ENCODE peak calls at places on chromosomes 2 and 18, in five cellular contexts. K is tibial artery; V is GM12878; I is neural progenitor cell; U is naive thymus-derived CD4-positive, alpha-beta T cell. S is an unnamed sample.

GRCh38 chr2:240874715-240875227 is 6.1 kb downstream of the AGXT start:
- DNase-seq in K (no peak), U (no peak), I (no peak), V (no peak), S (no peak)

GRCh38 chr2:49770919-49771318 is 616.6 kb upstream of the FSHR start:
- DNase-seq in U (no peak), V (no peak), I (peak; percentile 80), K (no peak), S (peak; percentile 93)

GRCh38 chr18:31610841-31611240 is 19.2 kb downstream of the TTR start:
- DNase-seq in K (no peak), U (no peak), I (peak; percentile 76), V (no peak), S (peak; percentile 91)

GRCh38 chr2:181575650-181576025 is 81.3 kb downstream of the CERKL start:
- DNase-seq in I (no peak), K (no peak), U (no peak), V (no peak), S (no peak)

GRCh38 chr2:234792566-234792965 is 159.3 kb upstream of the SH3BP4 start:
- DNase-seq in U (no peak), V (no peak), K (no peak), I (peak; percentile 70), S (no peak)

GRCh38 chr18:50869150-50869549 is 9.8 kb upstream of the ME2 start:
- DNase-seq in K (no peak), I (no peak), U (no peak), V (no peak), S (no peak)

GRCh38 chr2:44715671-44716077 is 225.8 kb upstream of the SIX3 start:
- DNase-seq in V (no peak), I (peak; percentile 72), U (no peak), K (no peak), S (peak; percentile 68)

GRCh38 chr2:121368155-121368554 is 83.2 kb upstream of the TFCP2L1 start:
- DNase-seq in V (no peak), I (no peak), U (no peak), K (no peak), S (no peak)

GRCh38 chr2:135043345-135043744 is 3.9 kb downstream of the MAP3K19 start:
- DNase-seq in K (no peak), U (no peak), V (no peak), I (no peak), S (peak; percentile 57)

DNA sequence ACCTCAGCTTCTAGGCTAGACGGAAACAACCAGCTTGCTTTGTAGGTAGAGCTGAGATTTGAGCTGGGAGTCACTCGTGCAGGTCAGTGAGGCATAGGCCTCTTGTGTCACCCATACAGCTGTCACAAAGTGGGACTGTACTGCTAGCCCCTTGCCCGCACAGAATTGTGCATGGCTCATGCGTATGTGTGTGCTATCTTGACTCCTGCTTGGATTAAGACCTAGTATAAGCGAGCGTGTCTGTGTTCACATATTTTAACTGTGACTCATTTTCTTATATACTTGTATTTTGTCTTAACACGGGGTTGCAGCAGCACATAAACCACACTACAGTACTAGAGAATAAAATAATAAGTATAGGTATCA is 20.1 kb downstream of the CEP68 start:
- DNase-seq in V (no peak), U (no peak), K (no peak), I (no peak), S (no peak)
- H3K27ac ChIP-seq in V (no peak overlapping the region), U (no peak overlapping the region), K (peak overlapping the region; percentile 53), I (no peak overlapping the region), S (no peak overlapping the region)

DNA sequence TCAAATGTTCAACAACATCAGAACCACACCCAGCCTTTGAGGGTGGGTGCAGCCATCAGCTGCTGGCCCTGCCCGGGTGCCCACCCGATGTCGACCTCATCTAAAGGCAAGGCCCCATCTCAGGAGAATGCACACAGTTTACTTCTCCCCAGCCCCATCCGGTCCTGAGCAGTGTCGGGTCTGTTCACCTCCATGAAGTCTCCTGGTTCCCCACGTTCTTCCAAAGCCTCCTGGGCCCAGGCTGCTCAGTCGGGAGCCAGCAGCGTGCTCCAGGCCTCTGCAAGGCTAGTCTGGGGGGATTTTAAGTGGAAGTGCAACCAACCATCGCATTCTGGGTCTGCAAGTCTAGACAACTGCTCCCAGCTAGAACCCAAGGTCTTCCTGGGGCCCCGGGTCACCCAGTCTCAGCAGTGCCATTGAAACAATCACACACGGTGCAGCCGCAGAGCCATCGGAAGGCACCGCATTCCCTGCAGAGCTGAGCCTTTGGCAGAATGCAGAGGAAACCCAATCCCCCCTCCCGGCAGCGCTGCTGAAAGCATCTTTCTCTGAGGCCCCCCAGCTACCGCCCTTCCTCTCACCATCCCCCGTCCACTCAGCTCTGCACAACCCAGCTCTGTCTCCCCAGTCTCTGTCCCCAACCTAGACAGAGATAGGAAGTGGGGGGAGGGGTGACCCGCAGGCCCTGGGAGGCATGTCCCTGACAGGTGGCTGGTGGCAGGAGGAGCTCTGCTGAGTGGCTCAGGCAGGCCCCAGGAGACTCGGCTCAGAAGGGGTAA is 8.5 kb downstream of the ESPNL start:
- DNase-seq in I (peak; percentile 71), K (peak; percentile 15), V (peak; percentile 43), U (no peak), S (peak; percentile 79)
- H3K4me3 ChIP-seq in I (peak overlapping the region; percentile 27), K (no peak overlapping the region), V (peak overlapping the region; percentile 26), U (no peak overlapping the region), S (no peak overlapping the region)

DNA sequence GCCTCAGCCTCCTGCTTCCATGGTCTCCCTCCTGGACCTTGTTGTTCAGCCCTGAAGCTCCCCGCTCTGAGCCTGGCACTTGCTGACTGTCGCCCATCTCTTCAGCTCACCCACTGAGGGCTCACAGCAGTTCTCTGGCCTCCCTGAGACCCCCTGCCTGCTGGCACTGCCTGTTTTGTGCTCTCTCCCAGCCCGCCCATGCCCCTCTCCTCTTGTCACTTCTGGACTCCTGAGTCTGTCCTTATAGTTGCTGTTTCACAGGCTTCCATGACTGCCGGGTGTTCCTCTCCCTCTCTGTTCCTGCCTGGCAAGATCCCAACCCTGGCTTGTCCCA is 110.5 kb downstream of the CEP192 start:
- DNase-seq in V (no peak), K (no peak), U (no peak), I (no peak), S (no peak)
- H3K36me3 ChIP-seq in V (peaks cover 33% of the 10 kb centered on the region), K (peaks cover 80% of the 10 kb centered on the region), U (peaks cover 83% of the 10 kb centered on the region), I (peaks cover 28% of the 10 kb centered on the region), S (peaks cover 86% of the 10 kb centered on the region)

DNA sequence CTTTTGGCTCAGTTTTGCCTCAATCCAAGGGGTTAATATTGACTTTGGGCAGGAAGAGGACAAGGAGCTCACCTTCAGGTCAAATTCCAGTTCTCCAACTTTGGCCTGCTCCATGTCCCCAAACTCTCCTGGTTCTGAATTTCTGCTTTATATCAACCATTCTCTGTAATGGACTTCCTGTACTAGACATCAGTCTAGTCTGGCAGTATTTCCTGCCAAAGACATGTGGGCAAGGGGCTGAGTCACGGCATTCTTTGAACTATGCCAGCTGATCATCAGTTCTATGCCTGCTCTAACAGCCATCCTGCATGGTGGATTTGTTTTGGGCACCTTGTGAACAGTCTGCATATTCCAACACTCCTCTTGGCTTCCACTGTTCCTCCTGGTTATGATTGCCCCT is 199.4 kb downstream of the ZEB2 start:
- DNase-seq in K (peak; percentile 24), V (no peak), U (peak; percentile 18), I (no peak), S (no peak)
- H3K27ac ChIP-seq in K (peak overlapping the region; percentile 42), V (no peak overlapping the region), U (no peak overlapping the region), I (no peak overlapping the region), S (no peak overlapping the region)

DNA sequence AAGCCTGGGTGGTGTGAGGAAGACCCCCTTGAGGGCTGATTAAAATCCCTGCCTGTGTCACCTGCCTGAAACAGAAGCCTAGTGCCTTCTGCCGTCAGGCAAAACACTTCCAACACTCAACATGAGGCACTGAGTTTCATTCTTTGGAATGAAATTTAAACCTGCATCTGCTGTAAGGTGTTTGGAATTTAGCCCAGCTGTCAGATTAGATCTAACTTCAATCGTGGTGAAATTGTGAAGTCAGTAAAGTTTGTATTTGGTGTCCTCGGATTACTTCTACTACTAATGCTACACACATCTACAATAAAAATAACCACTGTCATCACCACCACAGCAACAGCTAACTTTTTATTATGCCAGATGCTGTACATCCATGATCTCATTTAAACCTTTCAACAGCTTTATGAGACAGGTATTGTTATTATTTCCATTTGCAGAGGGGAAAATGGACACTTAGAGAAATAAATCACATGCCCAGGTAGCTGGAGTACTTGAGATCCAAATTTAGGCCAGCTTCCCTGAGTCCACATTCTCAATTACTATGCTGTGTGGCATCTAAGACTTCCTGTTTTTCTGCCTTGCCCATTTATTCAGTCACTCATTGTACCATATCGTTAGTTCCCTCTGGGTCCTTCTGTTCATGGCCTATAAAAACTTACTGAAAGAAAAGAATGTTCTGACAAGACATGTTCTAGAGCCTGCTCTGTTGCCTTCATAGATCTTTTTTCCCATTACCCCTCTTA is 98.2 kb upstream of the GCFC2 start:
- DNase-seq in V (no peak), I (no peak), K (no peak), U (no peak), S (no peak)
- H3K4me3 ChIP-seq in V (no peak overlapping the region), I (no peak overlapping the region), K (no peak overlapping the region), U (no peak overlapping the region), S (no peak overlapping the region)

GRCh38 chr18:79975985-79976680 is 11.7 kb downstream of the HSBP1L1 start:
- DNase-seq in V (no peak), I (no peak), U (no peak), K (no peak), S (no peak)
- H3K36me3 ChIP-seq in V (peaks cover 30% of the 10 kb centered on the region), I (peaks cover 2% of the 10 kb centered on the region), U (peaks cover 51% of the 10 kb centered on the region), K (peaks cover 41% of the 10 kb centered on the region), S (peaks cover 74% of the 10 kb centered on the region)

GRCh38 chr2:230987137-230988020 is 8.5 kb upstream of the SPATA3 start:
- DNase-seq in I (peak; percentile 88), U (peak; percentile 63), V (no peak), K (peak; percentile 72), S (peak; percentile 97)

GRCh38 chr2:230989731-230990130 is 6.2 kb upstream of the SPATA3 start:
- DNase-seq in K (no peak), I (no peak), U (no peak), V (no peak), S (no peak)

GRCh38 chr2:230985519-230986231 is 10.2 kb upstream of the SPATA3 start:
- DNase-seq in K (no peak), V (no peak), I (no peak), U (no peak), S (peak; percentile 50)

GRCh38 chr2:230983566-230983965 is 12.4 kb upstream of the SPATA3 start:
- DNase-seq in U (no peak), V (no peak), K (no peak), I (no peak), S (peak; percentile 45)

DNA sequence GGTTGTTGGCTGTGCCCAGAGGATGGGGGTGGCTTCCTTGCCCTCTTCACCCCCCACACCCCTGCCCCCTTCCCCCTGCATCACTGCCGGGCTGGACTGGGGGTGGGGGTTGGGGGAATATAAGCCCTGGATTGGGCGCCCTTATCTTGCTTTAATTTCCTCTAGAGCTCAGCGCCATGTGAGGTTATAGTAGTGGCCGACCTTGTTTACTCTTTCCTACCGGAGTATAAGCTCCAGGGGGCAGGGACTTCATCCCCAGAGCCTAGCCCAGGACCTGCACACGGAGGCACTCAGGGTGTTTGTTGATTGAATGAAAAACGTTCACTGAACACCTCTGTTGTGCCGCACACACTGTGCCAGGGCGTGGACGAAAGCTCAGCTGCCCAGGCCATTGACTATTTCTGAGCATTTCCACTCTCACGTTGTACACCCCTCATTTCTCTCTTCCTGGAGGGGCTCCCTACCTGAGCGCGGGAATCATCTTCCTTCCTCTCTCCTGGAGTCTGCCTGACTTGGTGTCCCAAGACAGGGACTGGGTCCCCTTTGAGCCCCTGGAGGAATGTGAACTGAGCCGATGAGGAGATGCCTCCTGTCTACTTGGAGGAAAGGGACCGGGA is 9.3 kb upstream of the SPATA3 start:
- DNase-seq in U (no peak), K (no peak), I (no peak), V (no peak), S (no peak)
- H3K27ac ChIP-seq in U (no peak overlapping the region), K (no peak overlapping the region), I (no peak overlapping the region), V (peak overlapping the region; percentile 100), S (no peak overlapping the region)

GRCh38 chr18:45787346-45787745 is 38.1 kb upstream of the SIGLEC15 start:
- DNase-seq in K (no peak), U (no peak), V (no peak), I (no peak), S (no peak)
- H3K4me3 ChIP-seq in K (no peak overlapping the region), U (no peak overlapping the region), V (no peak overlapping the region), I (no peak overlapping the region), S (no peak overlapping the region)

GRCh38 chr2:27613985-27614384 is 14.8 kb downstream of the CCDC121 start:
- DNase-seq in V (no peak), U (no peak), I (no peak), K (no peak), S (no peak)
- H3K36me3 ChIP-seq in V (peaks cover 45% of the 10 kb centered on the region), U (peaks cover 76% of the 10 kb centered on the region), I (peaks cover 4% of the 10 kb centered on the region), K (peaks cover 67% of the 10 kb centered on the region), S (peaks cover 69% of the 10 kb centered on the region)

S was measured in endodermal cell.